ENCODE peak calls at places on chromosomes 3 and 15, in five cellular contexts. N, Q, J, H and U are unnamed samples.

GRCh38 chr3:122858373-122858772 is 63.5 kb downstream of the SLC49A4 start:
- DNase-seq in Q (no peak), N (no peak), J (peak), H (no peak), U (peak)

GRCh38 chr15:34701536-34701935 is 53.3 kb downstream of the GJD2 start:
- DNase-seq in N (no peak), J (no peak), Q (no peak), H (no peak), U (no peak)

GRCh38 chr15:58392611-58393161 is 39.1 kb upstream of the LIPC start:
- DNase-seq in N (no peak), Q (no peak), H (no peak), J (no peak), U (no peak)

GRCh38 chr3:11423868-11424267 is 151.7 kb downstream of the ATG7 start:
- DNase-seq in J (no peak), Q (no peak), H (no peak), N (no peak), U (no peak)

GRCh38 chr3:45929042-45929679 is 14.1 kb upstream of the CXCR6 start:
- DNase-seq in J (peak), H (peak), N (no peak), Q (peak), U (no peak)

GRCh38 chr3:63644212-63644777 is 8.2 kb upstream of the SNTN start:
- DNase-seq in J (no peak), Q (no peak), N (no peak), H (no peak), U (no peak)

GRCh38 chr3:113330742-113331141 is 110.6 kb downstream of the CFAP44 start:
- DNase-seq in N (no peak), Q (no peak), H (no peak), J (no peak), U (no peak)

GRCh38 chr3:12253521-12253920 is 35.3 kb upstream of the PPARG start:
- DNase-seq in N (no peak), H (no peak), J (peak), Q (no peak), U (no peak)

GRCh38 chr3:187738400-187739124 is 6.7 kb downstream of the BCL6 start:
- DNase-seq in H (peak), Q (peak), N (peak), J (peak), U (peak)

GRCh38 chr15:56805466-56806146 is 72.3 kb upstream of the ZNF280D start:
- DNase-seq in J (peak), H (no peak), N (no peak), Q (peak), U (peak)

GRCh38 chr3:126939347-126939735 is 43.6 kb upstream of the PLXNA1 start:
- DNase-seq in Q (no peak), H (no peak), J (no peak), N (no peak), U (no peak)

GRCh38 chr3:195411831-195412230 is 31.0 kb downstream of the ACAP2 start:
- DNase-seq in Q (no peak), H (no peak), N (no peak), J (peak), U (no peak)

GRCh38 chr3:109445210-109445609 is 107.9 kb upstream of the DPPA4 start:
- DNase-seq in H (no peak), Q (no peak), J (no peak), N (no peak), U (no peak)

GRCh38 chr3:195221015-195221853 is 49.7 kb downstream of the XXYLT1 start:
- DNase-seq in Q (no peak), J (peak), N (no peak), H (no peak), U (no peak)

GRCh38 chr3:147038456-147038855 is 367.9 kb downstream of the ZIC4 start:
- DNase-seq in H (no peak), N (no peak), J (peak), Q (no peak), U (peak)

GRCh38 chr3:42257007-42257406 is 9.0 kb downstream of the CCK start:
- DNase-seq in Q (no peak), H (no peak), J (no peak), N (no peak), U (no peak)

GRCh38 chr3:14418670-14419250 is 16.4 kb downstream of the SLC6A6 start:
- DNase-seq in Q (no peak), J (no peak), H (peak), N (no peak), U (no peak)

GRCh38 chr3:143535994-143536784 is 312.1 kb downstream of the SLC9A9 start:
- DNase-seq in N (no peak), J (no peak), H (no peak), Q (no peak), U (no peak)

GRCh38 chr15:26772588-26773484 is at the start of gene GABRB3:
- DNase-seq in N (peak), Q (peak), J (peak), H (no peak), U (no peak)

GRCh38 chr3:125203731-125204130 is 8.8 kb downstream of the SLC12A8 start:
- DNase-seq in J (no peak), N (no peak), Q (no peak), H (no peak), U (no peak)

GRCh38 chr3:39208463-39209055 is 16.2 kb upstream of the XIRP1 start:
- DNase-seq in J (peak), H (peak), Q (peak), N (peak), U (peak)

GRCh38 chr3:10320320-10320677 is 613 bp downstream of the SEC13 start:
- DNase-seq in J (no peak), N (no peak), H (no peak), Q (no peak), U (no peak)

GRCh38 chr3:9340450-9341009 is 22.3 kb upstream of the THUMPD3 start:
- DNase-seq in N (no peak), Q (no peak), H (no peak), J (peak), U (peak)

DNA sequence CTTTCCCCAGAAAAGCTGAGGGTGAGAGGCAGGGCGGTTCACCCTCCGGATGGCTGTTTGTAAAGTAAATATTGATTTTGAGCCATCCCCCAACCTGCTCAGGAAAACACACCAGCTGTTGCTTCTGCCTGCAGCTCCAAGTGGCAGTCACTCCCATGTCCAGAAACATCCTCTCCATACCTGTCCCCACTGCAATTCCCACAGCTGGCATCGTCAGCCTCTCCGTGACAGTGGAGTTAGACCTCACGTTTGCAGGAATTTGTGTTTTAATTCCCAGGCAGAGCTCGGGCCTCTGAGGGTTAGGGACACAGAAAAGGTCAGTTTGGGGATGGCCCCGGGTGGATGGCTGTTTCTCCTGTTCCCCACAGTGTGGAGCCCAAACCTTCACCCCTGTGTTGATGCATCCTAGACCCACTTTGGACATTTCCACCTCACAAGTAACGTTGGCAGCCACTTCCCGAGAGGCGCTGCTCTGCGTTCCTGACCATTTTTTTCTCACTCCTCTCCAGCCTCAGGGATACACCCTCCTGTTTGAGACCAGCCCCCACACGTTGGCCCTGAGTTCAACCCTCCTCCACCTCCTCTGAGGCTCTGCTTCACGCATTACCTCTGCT is 11.8 kb upstream of the FAM174B start:
- DNase-seq in J (no peak), N (no peak), H (no peak), Q (no peak), U (no peak)
- H3K4me3 ChIP-seq in J (no peak), N (no peak), H (no peak), Q (no peak), U (no peak)

DNA sequence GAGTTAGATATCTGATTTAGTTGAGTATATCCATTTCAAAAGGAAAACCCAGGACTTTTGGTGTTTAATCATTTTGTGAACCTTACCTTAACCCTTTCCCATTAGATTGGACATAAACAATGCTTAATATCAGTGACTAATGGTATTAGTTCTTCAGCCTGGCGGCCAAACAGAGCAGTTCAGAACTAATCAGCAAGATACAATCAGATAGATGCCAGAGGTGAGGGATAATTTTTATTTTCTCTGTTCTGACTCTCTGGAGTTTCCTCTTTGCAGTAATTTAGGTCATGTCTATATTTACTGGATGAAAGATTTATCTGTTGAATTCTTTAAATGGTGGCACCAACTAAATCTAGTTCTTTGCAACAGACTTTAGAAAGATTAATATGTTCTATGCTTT is 337.8 kb downstream of the ROBO2 start:
- DNase-seq in H (no peak), N (no peak), J (no peak), Q (no peak), U (no peak)
- H3K4me3 ChIP-seq in H (no peak), N (no peak), J (no peak), Q (no peak), U (no peak)

GRCh38 chr15:42035362-42035761 is 14.5 kb upstream of the PLA2G4E start:
- DNase-seq in Q (no peak), H (peak), J (peak), N (no peak), U (no peak)
- H3K4me3 ChIP-seq in Q (no peak), H (no peak), J (no peak), N (no peak), U (no peak)

GRCh38 chr3:124082343-124082742 is 90.4 kb upstream of the ROPN1 start:
- DNase-seq in J (no peak), Q (no peak), H (no peak), N (no peak), U (no peak)
- H3K4me3 ChIP-seq in J (no peak), Q (no peak), H (no peak), N (no peak), U (no peak)

DNA sequence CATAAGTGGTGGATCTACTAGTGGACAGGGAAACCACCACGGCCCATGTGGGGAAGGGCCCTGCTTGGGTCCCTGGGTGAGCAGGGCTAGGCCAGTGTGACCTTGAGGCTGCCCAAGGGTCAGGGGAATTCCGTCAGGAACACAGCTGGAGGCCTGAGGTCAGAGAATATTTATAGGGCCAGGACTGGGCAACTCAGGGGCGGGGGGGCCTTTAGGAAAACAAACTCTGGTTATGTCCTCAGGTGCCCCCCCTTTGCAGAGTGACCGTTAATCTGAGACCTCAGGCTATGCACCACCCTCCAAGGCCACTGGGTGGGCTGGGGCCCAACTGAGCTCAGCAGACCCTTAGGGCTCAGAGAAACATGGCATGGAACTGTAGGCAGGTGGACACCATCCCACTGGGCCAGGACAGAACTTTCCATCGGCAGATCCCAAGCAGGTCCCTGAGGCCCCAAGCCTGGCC is 2.5 kb downstream of the TWF2 start:
- DNase-seq in J (no peak), N (no peak), Q (no peak), H (no peak), U (no peak)
- H3K4me3 ChIP-seq in J (peak), N (no peak), Q (peak), H (no peak), U (no peak)